ENCODE peak calls at places on chromosomes 1 and 21, in nine cellular contexts. One of them, this sample, is unnamed.

GRCh38 chr1:39639333-39640130 is at the start of gene HEYL:
- DNase-seq in A549: peak; percentile 86
- DNase-seq in HCT116: peak; percentile 65
- DNase-seq in Peyer's patch: peak; percentile 79
- DNase-seq in tibial nerve: peak; percentile 34
- DNase-seq in ovary: no peak
- DNase-seq in IMR-90: peak; percentile 19
- DNase-seq in suprapubic skin: no peak
- DNase-seq in stomach: peak; percentile 69
- DNase-seq in this sample: peak; percentile 87

GRCh38 chr1:47984175-47984789 is 12.9 kb downstream of the TRABD2B start:
- DNase-seq in tibial nerve: no peak
- DNase-seq in IMR-90: no peak
- DNase-seq in A549: no peak
- DNase-seq in ovary: no peak
- DNase-seq in suprapubic skin: no peak
- DNase-seq in HCT116: no peak
- DNase-seq in stomach: no peak
- DNase-seq in Peyer's patch: no peak
- DNase-seq in this sample: peak; percentile 73

GRCh38 chr21:42314616-42315295 is 453 bp downstream of the TFF3 start:
- DNase-seq in A549: no peak
- DNase-seq in Peyer's patch: no peak
- DNase-seq in stomach: no peak
- DNase-seq in HCT116: no peak
- DNase-seq in IMR-90: no peak
- DNase-seq in tibial nerve: no peak
- DNase-seq in suprapubic skin: no peak
- DNase-seq in ovary: no peak
- DNase-seq in this sample: no peak

GRCh38 chr1:87760100-87760499 is 431.4 kb downstream of the LMO4 start:
- DNase-seq in ovary: no peak
- DNase-seq in tibial nerve: no peak
- DNase-seq in Peyer's patch: no peak
- DNase-seq in HCT116: no peak
- DNase-seq in stomach: no peak
- DNase-seq in A549: no peak
- DNase-seq in suprapubic skin: no peak
- DNase-seq in IMR-90: peak; percentile 60
- DNase-seq in this sample: no peak

GRCh38 chr1:33300673-33301072 is 20.2 kb downstream of the A3GALT2 start:
- DNase-seq in ovary: peak; percentile 85
- DNase-seq in stomach: peak; percentile 73
- DNase-seq in HCT116: no peak
- DNase-seq in tibial nerve: peak; percentile 55
- DNase-seq in suprapubic skin: no peak
- DNase-seq in Peyer's patch: peak; percentile 64
- DNase-seq in A549: no peak
- DNase-seq in IMR-90: peak; percentile 86
- DNase-seq in this sample: peak; percentile 67

GRCh38 chr1:112937070-112937469 is 18.9 kb downstream of the SLC16A1 start:
- DNase-seq in suprapubic skin: no peak
- DNase-seq in stomach: no peak
- DNase-seq in IMR-90: peak; percentile 13
- DNase-seq in Peyer's patch: no peak
- DNase-seq in tibial nerve: no peak
- DNase-seq in ovary: no peak
- DNase-seq in HCT116: no peak
- DNase-seq in A549: no peak
- DNase-seq in this sample: no peak

GRCh38 chr1:15213333-15213732 is 33.7 kb upstream of the FHAD1 start:
- DNase-seq in HCT116: no peak
- DNase-seq in Peyer's patch: no peak
- DNase-seq in suprapubic skin: no peak
- DNase-seq in tibial nerve: no peak
- DNase-seq in ovary: peak; percentile 55
- DNase-seq in IMR-90: peak; percentile 64
- DNase-seq in A549: no peak
- DNase-seq in stomach: peak; percentile 25
- DNase-seq in this sample: no peak

GRCh38 chr1:209780276-209780675 is 4.1 kb downstream of the C1orf74 start:
- DNase-seq in suprapubic skin: no peak
- DNase-seq in stomach: no peak
- DNase-seq in ovary: no peak
- DNase-seq in IMR-90: no peak
- DNase-seq in Peyer's patch: no peak
- DNase-seq in A549: no peak
- DNase-seq in tibial nerve: no peak
- DNase-seq in HCT116: no peak
- DNase-seq in this sample: no peak

GRCh38 chr1:47805826-47806450 is 191.2 kb downstream of the TRABD2B start:
- DNase-seq in ovary: no peak
- DNase-seq in Peyer's patch: no peak
- DNase-seq in IMR-90: no peak
- DNase-seq in A549: no peak
- DNase-seq in suprapubic skin: no peak
- DNase-seq in tibial nerve: no peak
- DNase-seq in HCT116: no peak
- DNase-seq in stomach: no peak
- DNase-seq in this sample: no peak

GRCh38 chr1:107250169-107250568 is 109.3 kb downstream of the NTNG1 start:
- DNase-seq in A549: no peak
- DNase-seq in tibial nerve: no peak
- DNase-seq in HCT116: no peak
- DNase-seq in suprapubic skin: no peak
- DNase-seq in IMR-90: no peak
- DNase-seq in stomach: no peak
- DNase-seq in ovary: no peak
- DNase-seq in Peyer's patch: no peak
- DNase-seq in this sample: no peak

GRCh38 chr1:19309123-19309813 is 2.7 kb downstream of the AKR7A2 start:
- DNase-seq in suprapubic skin: no peak
- DNase-seq in HCT116: no peak
- DNase-seq in A549: no peak
- DNase-seq in ovary: no peak
- DNase-seq in IMR-90: peak; percentile 93
- DNase-seq in tibial nerve: no peak
- DNase-seq in Peyer's patch: peak; percentile 10
- DNase-seq in stomach: no peak
- DNase-seq in this sample: no peak

GRCh38 chr1:21623411-21623961 is 45.7 kb downstream of the RAP1GAP start:
- DNase-seq in Peyer's patch: peak; percentile 70
- DNase-seq in tibial nerve: no peak
- DNase-seq in IMR-90: no peak
- DNase-seq in ovary: no peak
- DNase-seq in stomach: peak; percentile 97
- DNase-seq in HCT116: no peak
- DNase-seq in suprapubic skin: no peak
- DNase-seq in A549: no peak
- DNase-seq in this sample: no peak

DNA sequence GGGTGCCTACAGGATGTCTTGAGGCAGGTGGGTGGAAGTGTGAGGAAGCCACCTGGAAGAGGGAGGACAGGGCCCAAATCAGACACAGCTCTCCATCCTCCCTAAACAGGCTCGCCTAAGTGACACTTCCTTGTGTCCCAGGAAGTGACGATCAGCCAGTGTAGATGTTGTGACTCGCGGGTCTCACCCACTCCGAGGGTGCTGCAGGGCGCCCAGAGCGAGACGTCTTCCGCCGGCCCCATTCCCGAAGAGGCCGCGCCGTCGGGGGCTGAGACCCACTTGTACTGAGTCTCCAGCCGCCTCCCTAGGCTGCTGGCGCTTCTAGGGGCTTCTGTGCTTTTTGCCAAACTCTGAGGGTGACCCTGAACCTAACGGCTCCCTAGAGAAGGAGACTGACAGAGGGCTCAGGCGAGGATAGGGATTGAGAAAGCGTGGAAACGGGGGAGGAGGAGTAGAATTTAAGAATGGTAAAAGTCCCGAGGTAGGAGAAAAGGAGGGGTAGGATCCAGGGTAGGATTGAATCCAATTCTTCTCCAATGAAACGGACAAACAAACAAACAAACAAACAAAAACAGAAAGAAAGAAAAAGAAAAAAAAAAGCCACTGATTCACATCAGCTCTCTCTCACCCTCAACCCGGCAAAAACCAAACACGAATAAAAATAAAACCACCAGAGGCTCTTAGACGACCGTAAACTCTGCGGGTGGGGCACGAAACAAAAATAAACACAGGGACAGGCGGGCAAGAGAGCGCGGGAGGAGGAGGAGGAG is 472 bp upstream of the MARK1 start:
- DNase-seq in HCT116: no peak
- DNase-seq in A549: no peak
- DNase-seq in suprapubic skin: no peak
- DNase-seq in IMR-90: no peak
- DNase-seq in stomach: no peak
- DNase-seq in Peyer's patch: peak; percentile 58
- DNase-seq in tibial nerve: no peak
- DNase-seq in ovary: no peak
- DNase-seq in this sample: peak; percentile 60
- TF ChIP-seq POLR2A in HCT116: peak; percentile 46
- TF ChIP-seq POLR2A in A549: no peak
- TF ChIP-seq POLR2A in suprapubic skin: no peak
- TF ChIP-seq POLR2A in IMR-90: no peak
- TF ChIP-seq POLR2A in stomach: no peak
- TF ChIP-seq POLR2A in Peyer's patch: peak; percentile 29
- TF ChIP-seq POLR2A in tibial nerve: no peak
- TF ChIP-seq POLR2A in ovary: no peak
- TF ChIP-seq POLR2A in this sample: peak; percentile 33

DNA sequence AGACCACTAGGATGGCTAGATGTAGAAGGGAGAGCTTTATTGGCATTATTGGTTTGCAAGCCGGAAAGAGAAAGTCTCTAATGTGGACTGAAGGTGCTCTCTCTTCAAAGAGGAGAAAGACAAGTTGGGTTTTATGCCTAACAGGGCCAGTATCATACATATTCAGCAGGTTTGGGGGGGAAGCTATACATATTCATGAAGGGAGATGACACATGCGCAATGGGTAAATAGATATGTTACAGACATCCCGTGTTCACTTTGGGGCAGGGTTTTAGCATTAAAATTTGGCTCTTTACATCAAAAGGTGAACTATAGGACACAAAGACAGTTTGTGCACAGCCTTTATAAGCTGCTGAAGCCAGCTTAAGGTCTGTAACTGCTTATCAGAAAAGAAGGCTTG is 46.5 kb upstream of the LRRN2 start:
- DNase-seq in ovary: no peak
- DNase-seq in Peyer's patch: no peak
- DNase-seq in IMR-90: no peak
- DNase-seq in tibial nerve: no peak
- DNase-seq in suprapubic skin: no peak
- DNase-seq in A549: no peak
- DNase-seq in HCT116: no peak
- DNase-seq in stomach: no peak
- DNase-seq in this sample: no peak
- H3K4me3 ChIP-seq in ovary: no peak overlapping the region
- H3K4me3 ChIP-seq in Peyer's patch: no peak overlapping the region
- H3K4me3 ChIP-seq in IMR-90: no peak overlapping the region
- H3K4me3 ChIP-seq in tibial nerve: no peak overlapping the region
- H3K4me3 ChIP-seq in suprapubic skin: no peak overlapping the region
- H3K4me3 ChIP-seq in A549: no peak overlapping the region
- H3K4me3 ChIP-seq in HCT116: no peak overlapping the region
- H3K4me3 ChIP-seq in stomach: no peak overlapping the region
- H3K4me3 ChIP-seq in this sample: no peak overlapping the region

GRCh38 chr1:12481928-12482327 is 136.1 kb downstream of the DHRS3 start:
- DNase-seq in IMR-90: no peak
- DNase-seq in suprapubic skin: no peak
- DNase-seq in stomach: no peak
- DNase-seq in tibial nerve: no peak
- DNase-seq in Peyer's patch: no peak
- DNase-seq in HCT116: no peak
- DNase-seq in ovary: no peak
- DNase-seq in A549: no peak
- DNase-seq in this sample: no peak
- H3K4me1 ChIP-seq in IMR-90: peaks cover 50% of the 10 kb centered on the region
- H3K4me1 ChIP-seq in suprapubic skin: peaks cover 63% of the 10 kb centered on the region
- H3K4me1 ChIP-seq in stomach: peaks cover 74% of the 10 kb centered on the region
- H3K4me1 ChIP-seq in tibial nerve: peaks cover 66% of the 10 kb centered on the region
- H3K4me1 ChIP-seq in Peyer's patch: no peaks in the 10 kb centered on the region
- H3K4me1 ChIP-seq in HCT116: peaks cover 94% of the 10 kb centered on the region
- H3K4me1 ChIP-seq in ovary: peaks cover 29% of the 10 kb centered on the region
- H3K4me1 ChIP-seq in A549: peaks cover 75% of the 10 kb centered on the region
- H3K4me1 ChIP-seq in this sample: peaks cover 59% of the 10 kb centered on the region

GRCh38 chr1:201889092-201889968 is 632 bp downstream of the SHISA4 start:
- DNase-seq in HCT116: no peak
- DNase-seq in IMR-90: no peak
- DNase-seq in suprapubic skin: no peak
- DNase-seq in A549: no peak
- DNase-seq in tibial nerve: no peak
- DNase-seq in Peyer's patch: no peak
- DNase-seq in ovary: peak; percentile 28
- DNase-seq in stomach: no peak
- DNase-seq in this sample: peak; percentile 65

GRCh38 chr1:201892211-201892610 is 3.5 kb downstream of the SHISA4 start:
- DNase-seq in Peyer's patch: no peak
- DNase-seq in suprapubic skin: no peak
- DNase-seq in A549: no peak
- DNase-seq in ovary: no peak
- DNase-seq in stomach: no peak
- DNase-seq in IMR-90: no peak
- DNase-seq in HCT116: no peak
- DNase-seq in tibial nerve: no peak
- DNase-seq in this sample: no peak

GRCh38 chr1:201891451-201892045 is 2.9 kb downstream of the SHISA4 start:
- DNase-seq in IMR-90: no peak
- DNase-seq in A549: no peak
- DNase-seq in HCT116: no peak
- DNase-seq in ovary: no peak
- DNase-seq in stomach: no peak
- DNase-seq in tibial nerve: no peak
- DNase-seq in Peyer's patch: no peak
- DNase-seq in suprapubic skin: no peak
- DNase-seq in this sample: no peak

GRCh38 chr1:201890223-201890622 is 1.5 kb downstream of the SHISA4 start:
- DNase-seq in Peyer's patch: no peak
- DNase-seq in suprapubic skin: no peak
- DNase-seq in stomach: no peak
- DNase-seq in ovary: no peak
- DNase-seq in tibial nerve: no peak
- DNase-seq in HCT116: no peak
- DNase-seq in IMR-90: no peak
- DNase-seq in A549: no peak
- DNase-seq in this sample: peak; percentile 19

DNA sequence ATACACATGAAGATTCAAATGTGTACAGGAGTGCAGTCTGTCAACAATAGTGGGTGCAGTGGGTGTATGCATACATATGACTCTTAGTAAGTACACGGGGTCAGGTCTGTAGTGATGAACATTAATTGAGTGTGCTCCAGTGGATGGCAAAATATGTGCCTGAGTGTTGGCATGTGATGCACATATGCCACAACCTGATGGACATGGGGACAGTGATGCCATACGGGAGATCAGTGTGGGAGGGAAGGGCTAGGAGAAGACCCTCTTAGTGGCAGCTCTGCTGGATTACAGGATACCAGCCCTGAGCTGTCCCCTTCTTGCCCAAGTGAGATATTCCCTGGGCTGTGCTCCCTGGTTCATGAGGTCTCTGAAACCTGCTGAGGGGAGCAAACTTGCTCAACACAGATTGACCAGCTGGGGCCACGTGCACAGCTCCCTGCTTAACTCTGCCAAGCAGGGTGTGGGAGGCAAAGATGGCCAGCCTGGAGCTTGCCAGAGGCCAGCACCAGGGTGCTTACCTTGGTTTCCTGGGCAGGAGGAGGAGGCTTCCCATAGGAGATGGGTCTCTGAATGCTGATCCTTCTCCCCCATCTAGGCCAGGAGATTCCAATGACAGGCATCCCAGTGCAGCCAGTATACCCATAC is 2.2 kb downstream of the SHISA4 start:
- DNase-seq in HCT116: no peak
- DNase-seq in IMR-90: no peak
- DNase-seq in tibial nerve: no peak
- DNase-seq in ovary: no peak
- DNase-seq in Peyer's patch: no peak
- DNase-seq in stomach: no peak
- DNase-seq in A549: no peak
- DNase-seq in suprapubic skin: no peak
- DNase-seq in this sample: peak; percentile 24
- TF ChIP-seq POLR2A in HCT116: no peak
- TF ChIP-seq POLR2A in IMR-90: no peak
- TF ChIP-seq POLR2A in tibial nerve: no peak
- TF ChIP-seq POLR2A in ovary: no peak
- TF ChIP-seq POLR2A in Peyer's patch: no peak
- TF ChIP-seq POLR2A in stomach: no peak
- TF ChIP-seq POLR2A in A549: no peak
- TF ChIP-seq POLR2A in suprapubic skin: no peak
- TF ChIP-seq POLR2A in this sample: no peak